ENCODE peak calls at places on chromosome 21, in ten cellular contexts. One of them, this sample, is unnamed. For H3K27me3, the result is how much of the 10 kb centered on the place peaks cover.

GRCh38 chr21:34544032-34544496 is 32.1 kb upstream of the KCNE1 start:
- DNase-seq in cardiac muscle cell: peak
- DNase-seq in BE2C: peak
- DNase-seq in mammary epithelial cell: peak
- DNase-seq in WERI-Rb-1: peak
- DNase-seq in brain microvascular endothelial cell: peak
- DNase-seq in spleen: no peak
- DNase-seq in esophagus squamous epithelium: no peak
- DNase-seq in heart right ventricle: peak
- DNase-seq in IMR-90: peak
- DNase-seq in this sample: no peak

GRCh38 chr21:35924714-35925301 is 135.5 kb downstream of the SETD4 start:
- DNase-seq in cardiac muscle cell: no peak
- DNase-seq in BE2C: no peak
- DNase-seq in mammary epithelial cell: peak
- DNase-seq in WERI-Rb-1: no peak
- DNase-seq in brain microvascular endothelial cell: peak
- DNase-seq in spleen: no peak
- DNase-seq in esophagus squamous epithelium: no peak
- DNase-seq in heart right ventricle: no peak
- DNase-seq in IMR-90: peak
- DNase-seq in this sample: no peak

GRCh38 chr21:29851611-29852010 is 88.2 kb downstream of the GRIK1 start:
- DNase-seq in cardiac muscle cell: no peak
- DNase-seq in BE2C: no peak
- DNase-seq in mammary epithelial cell: no peak
- DNase-seq in WERI-Rb-1: no peak
- DNase-seq in brain microvascular endothelial cell: no peak
- DNase-seq in spleen: no peak
- DNase-seq in esophagus squamous epithelium: no peak
- DNase-seq in heart right ventricle: no peak
- DNase-seq in IMR-90: no peak
- DNase-seq in this sample: no peak

GRCh38 chr21:37700641-37701202 is 215.5 kb downstream of the KCNJ6 start:
- DNase-seq in cardiac muscle cell: peak
- DNase-seq in BE2C: peak
- DNase-seq in mammary epithelial cell: peak
- DNase-seq in WERI-Rb-1: peak
- DNase-seq in brain microvascular endothelial cell: peak
- DNase-seq in spleen: no peak
- DNase-seq in esophagus squamous epithelium: no peak
- DNase-seq in heart right ventricle: peak
- DNase-seq in IMR-90: peak
- DNase-seq in this sample: no peak

GRCh38 chr21:38351176-38351959 is 94.6 kb downstream of the KCNJ15 start:
- DNase-seq in cardiac muscle cell: no peak
- DNase-seq in BE2C: no peak
- DNase-seq in mammary epithelial cell: no peak
- DNase-seq in WERI-Rb-1: no peak
- DNase-seq in brain microvascular endothelial cell: no peak
- DNase-seq in spleen: no peak
- DNase-seq in esophagus squamous epithelium: no peak
- DNase-seq in heart right ventricle: no peak
- DNase-seq in IMR-90: peak
- DNase-seq in this sample: no peak

GRCh38 chr21:40299441-40299840 is 432.2 kb downstream of the PCP4 start:
- DNase-seq in cardiac muscle cell: no peak
- DNase-seq in BE2C: no peak
- DNase-seq in mammary epithelial cell: no peak
- DNase-seq in WERI-Rb-1: no peak
- DNase-seq in brain microvascular endothelial cell: no peak
- DNase-seq in spleen: no peak
- DNase-seq in esophagus squamous epithelium: no peak
- DNase-seq in heart right ventricle: no peak
- DNase-seq in IMR-90: no peak
- DNase-seq in this sample: no peak

GRCh38 chr21:16838330-16838729 is 674.5 kb upstream of the CXADR start:
- DNase-seq in cardiac muscle cell: no peak
- DNase-seq in BE2C: no peak
- DNase-seq in mammary epithelial cell: no peak
- DNase-seq in WERI-Rb-1: no peak
- DNase-seq in brain microvascular endothelial cell: no peak
- DNase-seq in spleen: no peak
- DNase-seq in esophagus squamous epithelium: no peak
- DNase-seq in heart right ventricle: no peak
- DNase-seq in IMR-90: no peak
- DNase-seq in this sample: no peak

GRCh38 chr21:27380303-27380702 is 413.4 kb upstream of the ADAMTS5 start:
- DNase-seq in cardiac muscle cell: no peak
- DNase-seq in BE2C: no peak
- DNase-seq in mammary epithelial cell: no peak
- DNase-seq in WERI-Rb-1: no peak
- DNase-seq in brain microvascular endothelial cell: no peak
- DNase-seq in spleen: no peak
- DNase-seq in esophagus squamous epithelium: no peak
- DNase-seq in heart right ventricle: no peak
- DNase-seq in IMR-90: no peak
- DNase-seq in this sample: no peak

GRCh38 chr21:28459193-28459592 is 533.5 kb downstream of the LTN1 start:
- DNase-seq in cardiac muscle cell: no peak
- DNase-seq in BE2C: no peak
- DNase-seq in mammary epithelial cell: no peak
- DNase-seq in WERI-Rb-1: no peak
- DNase-seq in brain microvascular endothelial cell: no peak
- DNase-seq in spleen: no peak
- DNase-seq in esophagus squamous epithelium: no peak
- DNase-seq in heart right ventricle: no peak
- DNase-seq in IMR-90: no peak
- DNase-seq in this sample: no peak

GRCh38 chr21:36883532-36884486 is 82.7 kb downstream of the HLCS start:
- DNase-seq in cardiac muscle cell: no peak
- DNase-seq in BE2C: no peak
- DNase-seq in mammary epithelial cell: no peak
- DNase-seq in WERI-Rb-1: no peak
- DNase-seq in brain microvascular endothelial cell: peak
- DNase-seq in spleen: no peak
- DNase-seq in esophagus squamous epithelium: no peak
- DNase-seq in heart right ventricle: no peak
- DNase-seq in IMR-90: peak
- DNase-seq in this sample: no peak

GRCh38 chr21:35232545-35233176 is 183.6 kb upstream of the RUNX1 start:
- DNase-seq in cardiac muscle cell: no peak
- DNase-seq in BE2C: no peak
- DNase-seq in mammary epithelial cell: peak
- DNase-seq in WERI-Rb-1: no peak
- DNase-seq in brain microvascular endothelial cell: peak
- DNase-seq in spleen: no peak
- DNase-seq in esophagus squamous epithelium: no peak
- DNase-seq in heart right ventricle: no peak
- DNase-seq in IMR-90: peak
- DNase-seq in this sample: no peak

GRCh38 chr21:39633770-39634181 is 21.0 kb downstream of the B3GALT5 start:
- DNase-seq in cardiac muscle cell: no peak
- DNase-seq in BE2C: no peak
- DNase-seq in mammary epithelial cell: peak
- DNase-seq in WERI-Rb-1: no peak
- DNase-seq in brain microvascular endothelial cell: peak
- DNase-seq in spleen: no peak
- DNase-seq in esophagus squamous epithelium: no peak
- DNase-seq in heart right ventricle: no peak
- DNase-seq in IMR-90: peak
- DNase-seq in this sample: no peak

GRCh38 chr21:38319781-38320180 is 63.0 kb downstream of the KCNJ15 start:
- DNase-seq in cardiac muscle cell: no peak
- DNase-seq in BE2C: no peak
- DNase-seq in mammary epithelial cell: peak
- DNase-seq in WERI-Rb-1: no peak
- DNase-seq in brain microvascular endothelial cell: peak
- DNase-seq in spleen: no peak
- DNase-seq in esophagus squamous epithelium: no peak
- DNase-seq in heart right ventricle: no peak
- DNase-seq in IMR-90: peak
- DNase-seq in this sample: no peak

GRCh38 chr21:39564200-39564599 is 48.5 kb upstream of the B3GALT5 start:
- DNase-seq in cardiac muscle cell: no peak
- DNase-seq in BE2C: no peak
- DNase-seq in mammary epithelial cell: no peak
- DNase-seq in WERI-Rb-1: no peak
- DNase-seq in brain microvascular endothelial cell: no peak
- DNase-seq in spleen: no peak
- DNase-seq in esophagus squamous epithelium: no peak
- DNase-seq in heart right ventricle: peak
- DNase-seq in IMR-90: no peak
- DNase-seq in this sample: no peak

GRCh38 chr21:34922487-34922886 is 126.6 kb downstream of the RUNX1 start:
- DNase-seq in cardiac muscle cell: no peak
- DNase-seq in BE2C: no peak
- DNase-seq in mammary epithelial cell: no peak
- DNase-seq in WERI-Rb-1: no peak
- DNase-seq in brain microvascular endothelial cell: no peak
- DNase-seq in spleen: no peak
- DNase-seq in esophagus squamous epithelium: no peak
- DNase-seq in heart right ventricle: no peak
- DNase-seq in IMR-90: no peak
- DNase-seq in this sample: no peak

GRCh38 chr21:25568230-25568629 is 39.1 kb downstream of the MRPL39 start:
- DNase-seq in cardiac muscle cell: peak
- DNase-seq in BE2C: no peak
- DNase-seq in mammary epithelial cell: no peak
- DNase-seq in WERI-Rb-1: no peak
- DNase-seq in brain microvascular endothelial cell: peak
- DNase-seq in spleen: peak
- DNase-seq in esophagus squamous epithelium: no peak
- DNase-seq in heart right ventricle: peak
- DNase-seq in IMR-90: peak
- DNase-seq in this sample: no peak

GRCh38 chr21:25569084-25569483 is 38.2 kb downstream of the MRPL39 start:
- DNase-seq in cardiac muscle cell: no peak
- DNase-seq in BE2C: no peak
- DNase-seq in mammary epithelial cell: no peak
- DNase-seq in WERI-Rb-1: no peak
- DNase-seq in brain microvascular endothelial cell: no peak
- DNase-seq in spleen: no peak
- DNase-seq in esophagus squamous epithelium: no peak
- DNase-seq in heart right ventricle: no peak
- DNase-seq in IMR-90: peak
- DNase-seq in this sample: no peak

GRCh38 chr21:25567472-25567871 is 39.8 kb downstream of the MRPL39 start:
- DNase-seq in cardiac muscle cell: no peak
- DNase-seq in BE2C: no peak
- DNase-seq in mammary epithelial cell: no peak
- DNase-seq in WERI-Rb-1: no peak
- DNase-seq in brain microvascular endothelial cell: no peak
- DNase-seq in spleen: no peak
- DNase-seq in esophagus squamous epithelium: no peak
- DNase-seq in heart right ventricle: no peak
- DNase-seq in IMR-90: no peak
- DNase-seq in this sample: no peak

GRCh38 chr21:25571726-25572121 is 35.6 kb downstream of the MRPL39 start:
- DNase-seq in cardiac muscle cell: no peak
- DNase-seq in BE2C: no peak
- DNase-seq in mammary epithelial cell: no peak
- DNase-seq in WERI-Rb-1: no peak
- DNase-seq in brain microvascular endothelial cell: no peak
- DNase-seq in spleen: no peak
- DNase-seq in esophagus squamous epithelium: no peak
- DNase-seq in heart right ventricle: no peak
- DNase-seq in IMR-90: no peak
- DNase-seq in this sample: no peak

GRCh38 chr21:25569711-25570110 is 37.6 kb downstream of the MRPL39 start:
- DNase-seq in cardiac muscle cell: no peak
- DNase-seq in BE2C: no peak
- DNase-seq in mammary epithelial cell: no peak
- DNase-seq in WERI-Rb-1: no peak
- DNase-seq in brain microvascular endothelial cell: no peak
- DNase-seq in spleen: no peak
- DNase-seq in esophagus squamous epithelium: no peak
- DNase-seq in heart right ventricle: no peak
- DNase-seq in IMR-90: no peak
- DNase-seq in this sample: no peak
- H3K4me3 ChIP-seq in cardiac muscle cell: no peak
- H3K4me3 ChIP-seq in BE2C: no peak
- H3K4me3 ChIP-seq in mammary epithelial cell: no peak
- H3K4me3 ChIP-seq in WERI-Rb-1: no peak
- H3K4me3 ChIP-seq in brain microvascular endothelial cell: no peak
- H3K4me3 ChIP-seq in spleen: no peak
- H3K4me3 ChIP-seq in esophagus squamous epithelium: no peak
- H3K4me3 ChIP-seq in heart right ventricle: no peak
- H3K4me3 ChIP-seq in IMR-90: no peak
- H3K4me3 ChIP-seq in this sample: no peak

GRCh38 chr21:41777934-41778815 is 11.3 kb upstream of the RIPK4 start:
- DNase-seq in cardiac muscle cell: peak
- DNase-seq in BE2C: peak
- DNase-seq in mammary epithelial cell: peak
- DNase-seq in WERI-Rb-1: peak
- DNase-seq in brain microvascular endothelial cell: peak
- DNase-seq in spleen: no peak
- DNase-seq in esophagus squamous epithelium: no peak
- DNase-seq in heart right ventricle: peak
- DNase-seq in IMR-90: peak
- DNase-seq in this sample: peak
- TF ChIP-seq CTCF in cardiac muscle cell: peak
- TF ChIP-seq CTCF in BE2C: peak
- TF ChIP-seq CTCF in mammary epithelial cell: peak
- TF ChIP-seq CTCF in WERI-Rb-1: peak
- TF ChIP-seq CTCF in brain microvascular endothelial cell: peak
- TF ChIP-seq CTCF in spleen: peak
- TF ChIP-seq CTCF in esophagus squamous epithelium: peak
- TF ChIP-seq CTCF in heart right ventricle: peak
- TF ChIP-seq CTCF in IMR-90: peak
- TF ChIP-seq CTCF in this sample: peak

DNA sequence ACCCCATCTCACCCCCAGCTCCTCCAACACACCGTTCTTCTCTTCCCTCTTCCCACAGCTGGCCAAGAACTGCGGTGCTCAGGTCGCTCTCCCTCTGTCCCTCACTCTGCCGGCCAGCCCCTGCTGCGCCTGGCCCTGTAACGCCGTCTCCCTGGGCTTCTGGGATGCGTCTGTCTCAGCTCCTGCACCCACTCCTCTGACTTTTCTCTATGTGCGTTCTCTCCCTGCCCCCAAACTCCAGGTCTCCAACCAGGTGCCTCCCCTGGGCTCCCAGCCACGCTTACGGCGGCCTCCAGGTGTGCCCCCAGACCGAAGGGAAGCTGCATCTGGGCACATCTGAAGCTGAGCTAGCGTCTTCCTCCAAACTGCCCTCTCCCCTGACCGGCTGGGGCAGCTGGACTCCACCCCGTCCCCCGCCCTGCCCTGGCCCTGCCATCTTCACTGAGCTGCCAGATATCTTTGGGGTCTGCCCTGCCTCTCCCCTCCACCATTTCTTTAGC is 2.6 kb downstream of the KRTAP10-12 start:
- DNase-seq in cardiac muscle cell: no peak
- DNase-seq in BE2C: no peak
- DNase-seq in mammary epithelial cell: no peak
- DNase-seq in WERI-Rb-1: peak
- DNase-seq in brain microvascular endothelial cell: no peak
- DNase-seq in spleen: no peak
- DNase-seq in esophagus squamous epithelium: no peak
- DNase-seq in heart right ventricle: no peak
- DNase-seq in IMR-90: no peak
- DNase-seq in this sample: no peak
- H3K27me3 ChIP-seq in cardiac muscle cell: under half
- H3K27me3 ChIP-seq in BE2C: half or more
- H3K27me3 ChIP-seq in mammary epithelial cell: under half
- H3K27me3 ChIP-seq in WERI-Rb-1: under half
- H3K27me3 ChIP-seq in brain microvascular endothelial cell: half or more
- H3K27me3 ChIP-seq in spleen: half or more
- H3K27me3 ChIP-seq in esophagus squamous epithelium: half or more
- H3K27me3 ChIP-seq in heart right ventricle: half or more
- H3K27me3 ChIP-seq in IMR-90: half or more
- H3K27me3 ChIP-seq in this sample: under half

GRCh38 chr21:33541105-33541711 is 709 bp downstream of the GART start:
- DNase-seq in cardiac muscle cell: no peak
- DNase-seq in BE2C: no peak
- DNase-seq in mammary epithelial cell: no peak
- DNase-seq in WERI-Rb-1: no peak
- DNase-seq in brain microvascular endothelial cell: no peak
- DNase-seq in spleen: no peak
- DNase-seq in esophagus squamous epithelium: no peak
- DNase-seq in heart right ventricle: no peak
- DNase-seq in IMR-90: peak
- DNase-seq in this sample: no peak
- H3K4me3 ChIP-seq in cardiac muscle cell: peak
- H3K4me3 ChIP-seq in BE2C: peak
- H3K4me3 ChIP-seq in mammary epithelial cell: peak
- H3K4me3 ChIP-seq in WERI-Rb-1: peak
- H3K4me3 ChIP-seq in brain microvascular endothelial cell: peak
- H3K4me3 ChIP-seq in spleen: peak
- H3K4me3 ChIP-seq in esophagus squamous epithelium: peak
- H3K4me3 ChIP-seq in heart right ventricle: peak
- H3K4me3 ChIP-seq in IMR-90: peak
- H3K4me3 ChIP-seq in this sample: peak